ENCODE peak calls at places on chromosomes 4 and X, in four cellular contexts. R is astrocyte of the spinal cord, B is cardiac fibroblast, L is stomach. J is an unnamed sample.

GRCh38 chrX:101397779-101398178 is 7.0 kb downstream of the RPL36A start:
- DNase-seq in R (no peak), B (peak; percentile 54), L (no peak), J (no peak)

GRCh38 chr4:76420901-76421581 is at the start of gene CCDC158:
- DNase-seq in R (no peak), B (peak; percentile 18), L (peak; percentile 26), J (no peak)

GRCh38 chr4:119861731-119862130 is 204.9 kb downstream of the MAD2L1 start:
- DNase-seq in R (peak; percentile 68), B (no peak), L (no peak), J (no peak)

GRCh38 chr4:180767330-180767729 is 1475.9 kb upstream of the TENM3 start:
- DNase-seq in R (no peak), B (no peak), L (no peak), J (no peak)

GRCh38 chrX:39559229-39559628 is 538.5 kb downstream of the BCOR start:
- DNase-seq in R (peak; percentile 17), B (no peak), L (no peak), J (no peak)

GRCh38 chr4:151700566-151701316 is 60.1 kb downstream of the GATB start:
- DNase-seq in R (no peak), B (no peak), L (no peak), J (no peak)

GRCh38 chr4:26984896-26985295 is 124.3 kb downstream of the STIM2 start:
- DNase-seq in R (no peak), B (no peak), L (no peak), J (no peak)

GRCh38 chrX:125131146-125131545 is 188.5 kb upstream of the TEX13C start:
- DNase-seq in R (no peak), B (no peak), L (no peak), J (no peak)

GRCh38 chrX:153935326-153935851 is 552 bp upstream of the NAA10 start:
- DNase-seq in R (no peak), B (no peak), L (no peak), J (no peak)

GRCh38 chr4:105495667-105496066 is 21.8 kb upstream of the PPA2 start:
- DNase-seq in R (no peak), B (no peak), L (no peak), J (no peak)

GRCh38 chr4:786861-787300 is 39.0 kb downstream of the CPLX1 start:
- DNase-seq in R (no peak), B (no peak), L (no peak), J (no peak)

GRCh38 chr4:21765810-21766407 is 182.7 kb downstream of the KCNIP4 start:
- DNase-seq in R (peak; percentile 62), B (peak; percentile 61), L (peak; percentile 34), J (no peak)

GRCh38 chr4:136893638-136894037 is 638.7 kb downstream of the PCDH18 start:
- DNase-seq in R (no peak), B (peak; percentile 31), L (no peak), J (no peak)

GRCh38 chrX:153981771-153982533 is 9.4 kb downstream of the TMEM187 start:
- DNase-seq in R (peak; percentile 44), B (no peak), L (no peak), J (no peak)

GRCh38 chr4:70670332-70671014 is 4.2 kb upstream of the JCHAIN start:
- DNase-seq in R (peak; percentile 35), B (no peak), L (no peak), J (peak; percentile 44)

GRCh38 chr4:78652282-78652876 is 100.8 kb downstream of the ANXA3 start:
- DNase-seq in R (peak; percentile 66), B (peak; percentile 85), L (no peak), J (no peak)

GRCh38 chrX:4225086-4225485 is 511.6 kb upstream of the PRKX start:
- DNase-seq in R (no peak), B (no peak), L (no peak), J (no peak)

GRCh38 chrX:41516995-41517660 is 70.0 kb downstream of the NYX start:
- DNase-seq in R (no peak), B (no peak), L (no peak), J (no peak)

GRCh38 chr4:118905546-118905945 is 16.9 kb downstream of the SYNPO2 start:
- DNase-seq in R (no peak), B (no peak), L (no peak), J (no peak)

GRCh38 chr4:138761638-138762205 is 253.9 kb upstream of the NOCT start:
- DNase-seq in R (no peak), B (no peak), L (no peak), J (no peak)

GRCh38 chr4:101177146-101177545 is 170.2 kb downstream of the PPP3CA start:
- DNase-seq in R (no peak), B (peak; percentile 36), L (no peak), J (no peak)

GRCh38 chr4:55075823-55076418 is 49.5 kb downstream of the KDR start:
- DNase-seq in R (peak; percentile 50), B (no peak), L (no peak), J (no peak)

GRCh38 chr4:34198966-34199365 is 2045.3 kb downstream of the ARAP2 start:
- DNase-seq in R (no peak), B (no peak), L (no peak), J (no peak)

GRCh38 chr4:68375667-68376559 is 26.0 kb upstream of the YTHDC1 start:
- DNase-seq in R (peak; percentile 63), B (peak; percentile 75), L (no peak), J (peak; percentile 9)

GRCh38 chrX:1587161-1587560 is 4.2 kb upstream of the AKAP17A start:
- DNase-seq in R (no peak), B (no peak), L (peak; percentile 16), J (no peak)
- H3K4me3 ChIP-seq in R (no peak overlapping the region), B (no peak overlapping the region), L (no peak overlapping the region), J (no peak overlapping the region)

DNA sequence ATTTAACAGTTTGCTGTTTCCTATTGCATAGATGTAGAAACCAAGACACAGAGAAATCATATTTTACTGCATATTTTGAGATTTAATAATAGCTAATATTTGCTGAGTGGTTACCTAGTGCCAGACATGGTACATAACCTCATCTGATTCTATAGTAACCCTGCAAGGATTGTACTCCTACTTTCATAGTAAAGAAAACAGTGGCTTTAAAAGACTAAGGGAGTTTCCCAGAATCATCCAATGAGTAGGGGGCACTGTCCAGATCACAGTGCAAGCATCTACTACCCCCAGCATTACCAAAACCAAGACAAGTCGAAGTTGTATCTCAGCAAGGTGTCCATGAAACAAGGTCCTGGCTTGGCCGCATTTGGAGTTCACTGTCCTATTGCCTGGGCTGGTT is 224.5 kb upstream of the TENM3 start:
- DNase-seq in R (no peak), B (no peak), L (no peak), J (no peak)
- TF ChIP-seq CTCF in R (no peak), B (no peak), L (no peak), J (no peak)

GRCh38 chrX:118974088-118974907 is at the start of gene LONRF3:
- DNase-seq in R (peak; percentile 27), B (peak; percentile 50), L (peak; percentile 73), J (no peak)
- H3K4me3 ChIP-seq in R (peak within 1 kb of the TSS; percentile 10), B (peak within 1 kb of the TSS; percentile 28), L (peak within 1 kb of the TSS; percentile 56), J (peak within 1 kb of the TSS; percentile 16)

GRCh38 chr4:7926822-7927221 is 12.8 kb downstream of the AFAP1 start:
- DNase-seq in R (no peak), B (no peak), L (no peak), J (no peak)

GRCh38 chr4:7932333-7932732 is 7.3 kb downstream of the AFAP1 start:
- DNase-seq in R (no peak), B (no peak), L (no peak), J (no peak)

GRCh38 chr4:7929530-7929951 is 10.1 kb downstream of the AFAP1 start:
- DNase-seq in R (peak; percentile 58), B (peak; percentile 33), L (peak; percentile 56), J (no peak)

GRCh38 chr4:7924570-7924969 is 15.1 kb downstream of the AFAP1 start:
- DNase-seq in R (no peak), B (no peak), L (no peak), J (no peak)

GRCh38 chr4:7928711-7929505 is 10.8 kb downstream of the AFAP1 start:
- DNase-seq in R (no peak), B (peak; percentile 50), L (no peak), J (no peak)
- TF ChIP-seq CTCF in R (peak; percentile 38), B (peak; percentile 28), L (no peak), J (peak; percentile 39)

DNA sequence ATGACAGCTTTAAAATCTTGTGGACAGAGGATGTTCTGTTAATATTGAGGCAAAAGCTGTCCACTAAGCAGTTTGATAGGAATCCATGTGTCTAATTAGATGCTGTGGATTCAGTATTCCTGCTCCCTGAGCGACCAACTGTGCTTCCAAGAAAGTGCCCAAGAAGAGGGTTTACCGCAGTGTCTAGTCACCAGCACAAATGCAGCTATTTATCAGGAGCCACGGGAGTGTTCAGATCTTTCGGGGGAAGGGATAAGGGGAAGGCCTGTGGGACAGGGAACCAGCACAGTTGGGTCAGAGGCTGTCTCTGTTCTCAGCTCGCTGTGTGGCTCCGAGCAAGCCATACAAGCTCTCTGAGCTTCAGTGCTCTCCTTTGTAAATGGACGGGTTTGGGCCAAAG is 132.9 kb downstream of the AFAP1 start:
- DNase-seq in R (peak; percentile 52), B (no peak), L (no peak), J (no peak)
- H3K4me3 ChIP-seq in R (no peak overlapping the region), B (no peak overlapping the region), L (no peak overlapping the region), J (no peak overlapping the region)

DNA sequence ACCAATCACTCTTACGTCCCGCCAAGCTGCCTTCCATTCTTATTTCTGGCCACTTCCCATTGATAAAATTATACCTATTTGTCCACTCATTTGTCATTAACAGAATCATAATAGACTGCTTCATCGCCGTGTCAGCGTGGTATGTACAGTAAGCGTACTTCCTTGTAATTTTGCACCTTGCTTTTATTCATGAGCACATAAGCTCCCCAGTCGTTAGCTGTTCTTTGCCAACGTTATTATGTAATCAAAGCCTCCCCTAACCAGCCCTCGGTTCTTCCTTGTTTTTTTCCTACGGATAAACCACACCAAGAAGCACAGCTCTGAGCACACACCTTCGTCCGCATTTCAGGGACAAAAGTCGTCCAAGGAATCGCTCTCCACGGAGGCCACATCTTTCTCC is 200.7 kb upstream of the PSAPL1 start:
- DNase-seq in R (no peak), B (no peak), L (no peak), J (no peak)
- TF ChIP-seq CTCF in R (no peak), B (no peak), L (no peak), J (no peak)

GRCh38 chrX:11791090-11791489 is 33.1 kb downstream of the MSL3 start:
- DNase-seq in R (no peak), B (no peak), L (no peak), J (no peak)

GRCh38 chrX:11786862-11787261 is 28.8 kb downstream of the MSL3 start:
- DNase-seq in R (no peak), B (no peak), L (no peak), J (no peak)

GRCh38 chrX:11789809-11790208 is 31.8 kb downstream of the MSL3 start:
- DNase-seq in R (no peak), B (no peak), L (no peak), J (no peak)

GRCh38 chrX:11784543-11784942 is 26.5 kb downstream of the MSL3 start:
- DNase-seq in R (no peak), B (no peak), L (no peak), J (no peak)

DNA sequence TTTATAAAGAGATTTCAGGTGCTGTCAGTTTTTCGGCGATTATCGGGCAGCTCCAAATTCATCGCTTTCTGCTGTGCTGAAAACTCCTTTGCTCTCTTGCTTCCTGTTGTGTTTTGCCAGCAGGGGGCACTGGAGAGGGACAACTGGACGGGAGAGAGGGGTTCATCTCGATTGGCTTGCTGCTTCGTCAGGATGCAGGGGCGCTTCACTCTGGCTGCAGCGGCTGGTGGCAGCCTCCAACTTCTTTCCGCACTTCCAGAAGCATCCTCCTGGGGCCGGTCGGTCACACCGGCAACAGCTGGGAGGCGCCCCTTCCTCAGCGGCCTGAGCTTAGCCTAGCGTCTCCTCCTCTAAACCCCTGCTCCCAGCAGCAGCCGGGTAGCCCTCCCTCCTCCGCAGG is 29.5 kb downstream of the MSL3 start:
- DNase-seq in R (peak; percentile 52), B (peak; percentile 64), L (peak; percentile 40), J (no peak)
- H3K4me3 ChIP-seq in R (peak overlapping the region; percentile 10), B (peak overlapping the region; percentile 21), L (peak overlapping the region; percentile 13), J (no peak overlapping the region)

GRCh38 chr4:168845897-168846296 is 164.2 kb downstream of the CBR4 start:
- DNase-seq in R (no peak), B (no peak), L (no peak), J (no peak)
- TF ChIP-seq CTCF in R (no peak), B (no peak), L (no peak), J (no peak)